ENCODE peak calls at places on chromosomes 2 and 18, in eight cellular contexts. E is pancreas; H is SK-N-SH; Q is fibroblast of lung; A is transverse colon; B is CD8-positive, alpha-beta T cell; P is tibial artery; X is ovary. M is an unnamed sample. For H3K27me3, the result is how much of the 10 kb centered on the place peaks cover.

GRCh38 chr2:24919100-24919976 is 699 bp downstream of the ADCY3 start:
- DNase-seq in E (no peak), H (peak), Q (peak), A (peak), B (peak), P (no peak), X (peak), M (no peak)

GRCh38 chr2:190720691-190721090 is 71.8 kb downstream of the NAB1 start:
- DNase-seq in E (no peak), H (no peak), Q (no peak), A (no peak), B (no peak), P (no peak), X (no peak), M (no peak)

GRCh38 chr2:69375494-69376353 is 11.3 kb downstream of the GFPT1 start:
- DNase-seq in E (no peak), H (peak), Q (peak), A (no peak), B (no peak), P (no peak), X (no peak), M (no peak)

GRCh38 chr2:155250800-155251199 is 552.3 kb downstream of the KCNJ3 start:
- DNase-seq in E (no peak), H (peak), Q (no peak), A (no peak), B (no peak), P (no peak), X (no peak), M (no peak)

GRCh38 chr18:21513292-21513691 is 87.2 kb downstream of the ESCO1 start:
- DNase-seq in E (no peak), H (no peak), Q (peak), A (no peak), B (no peak), P (no peak), X (no peak), M (no peak)

GRCh38 chr18:23053756-23054457 is 81.4 kb upstream of the CABLES1 start:
- DNase-seq in E (no peak), H (peak), Q (peak), A (no peak), B (no peak), P (no peak), X (no peak), M (no peak)

GRCh38 chr2:127776122-127776780 is 34.7 kb downstream of the WDR33 start:
- DNase-seq in E (no peak), H (no peak), Q (peak), A (no peak), B (no peak), P (no peak), X (no peak), M (no peak)

GRCh38 chr2:42906557-42907380 is 114.4 kb upstream of the HAAO start:
- DNase-seq in E (no peak), H (peak), Q (peak), A (peak), B (no peak), P (peak), X (peak), M (peak)

GRCh38 chr2:150619607-150620330 is 132.3 kb upstream of the RND3 start:
- DNase-seq in E (no peak), H (no peak), Q (peak), A (no peak), B (no peak), P (no peak), X (no peak), M (no peak)

GRCh38 chr2:107002735-107003134 is 116.8 kb upstream of the ST6GAL2 start:
- DNase-seq in E (no peak), H (no peak), Q (peak), A (no peak), B (no peak), P (no peak), X (no peak), M (no peak)

GRCh38 chr2:167944825-167945659 is 302.4 kb downstream of the STK39 start:
- DNase-seq in E (no peak), H (no peak), Q (peak), A (no peak), B (no peak), P (no peak), X (no peak), M (no peak)

GRCh38 chr2:113854970-113855740 is 34.7 kb upstream of the ACTR3 start:
- DNase-seq in E (no peak), H (no peak), Q (no peak), A (no peak), B (no peak), P (no peak), X (no peak), M (no peak)

GRCh38 chr18:23270999-23271680 is 135.9 kb downstream of the CABLES1 start:
- DNase-seq in E (no peak), H (no peak), Q (peak), A (no peak), B (no peak), P (no peak), X (no peak), M (no peak)

GRCh38 chr2:128451084-128451483 is 132.4 kb upstream of the HS6ST1 start:
- DNase-seq in E (no peak), H (no peak), Q (no peak), A (no peak), B (no peak), P (peak), X (no peak), M (no peak)

GRCh38 chr2:73368781-73369180 is 16.9 kb upstream of the ALMS1 start:
- DNase-seq in E (no peak), H (no peak), Q (no peak), A (no peak), B (no peak), P (no peak), X (no peak), M (no peak)
- H3K4me3 ChIP-seq in E (no peak), H (no peak), Q (no peak), A (no peak), B (no peak), P (no peak), X (no peak), M (no peak)

DNA sequence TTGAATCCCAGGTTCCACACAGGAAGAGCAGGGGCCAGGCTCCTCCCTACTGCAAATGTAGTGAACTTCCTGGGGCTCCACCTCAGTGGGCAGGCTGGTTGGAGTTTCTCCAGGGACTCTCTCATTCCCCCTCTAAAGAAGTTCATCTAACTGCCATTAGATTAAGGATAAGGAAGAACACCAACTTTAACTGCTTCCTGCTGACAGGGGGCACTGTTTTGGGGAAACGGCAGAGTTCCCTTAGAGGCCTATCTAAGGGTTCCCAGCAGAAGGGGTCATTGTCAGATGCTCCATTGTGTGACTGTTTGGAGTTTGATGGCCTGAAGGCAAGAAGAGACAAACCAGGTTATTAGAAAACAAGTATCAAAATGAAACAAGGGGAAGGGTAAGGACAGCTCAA is 2159.7 kb upstream of the PIK3C3 start:
- DNase-seq in E (peak), H (no peak), Q (no peak), A (no peak), B (no peak), P (no peak), X (no peak), M (no peak)
- TF ChIP-seq CTCF in E (no peak), H (no peak), Q (no peak), A (no peak), B (no peak), P (no peak), X (no peak), M (no peak)

DNA sequence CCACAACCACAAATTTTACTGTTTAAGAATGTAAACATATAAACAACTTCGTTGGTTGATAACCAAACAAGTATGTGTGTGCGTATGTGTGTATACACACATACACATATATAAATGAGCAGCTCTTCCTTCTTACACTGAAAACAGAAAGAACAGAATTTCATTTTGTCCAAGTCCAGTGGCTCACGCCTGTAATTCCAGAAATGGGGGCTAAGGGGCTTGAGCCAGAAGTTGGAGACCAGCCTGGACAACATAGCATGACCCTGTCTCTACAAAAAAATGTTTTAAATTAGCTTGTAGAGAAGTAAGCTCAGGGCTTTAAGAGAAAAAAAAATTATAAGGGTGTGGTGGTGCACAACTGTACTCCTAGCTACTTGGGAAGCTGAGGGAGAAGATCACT is 12.3 kb downstream of the NCKAP1 start:
- DNase-seq in E (no peak), H (no peak), Q (no peak), A (no peak), B (no peak), P (no peak), X (no peak), M (no peak)
- H3K27me3 ChIP-seq in E (under half), H (under half), Q (under half), A (under half), B (under half), P (under half), X (under half), M (under half)

GRCh38 chr2:120150040-120150482 is 73.1 kb downstream of the TMEM185B start:
- DNase-seq in E (no peak), H (no peak), Q (no peak), A (no peak), B (no peak), P (no peak), X (no peak), M (no peak)
- H3K4me3 ChIP-seq in E (no peak), H (no peak), Q (no peak), A (no peak), B (no peak), P (no peak), X (no peak), M (no peak)

DNA sequence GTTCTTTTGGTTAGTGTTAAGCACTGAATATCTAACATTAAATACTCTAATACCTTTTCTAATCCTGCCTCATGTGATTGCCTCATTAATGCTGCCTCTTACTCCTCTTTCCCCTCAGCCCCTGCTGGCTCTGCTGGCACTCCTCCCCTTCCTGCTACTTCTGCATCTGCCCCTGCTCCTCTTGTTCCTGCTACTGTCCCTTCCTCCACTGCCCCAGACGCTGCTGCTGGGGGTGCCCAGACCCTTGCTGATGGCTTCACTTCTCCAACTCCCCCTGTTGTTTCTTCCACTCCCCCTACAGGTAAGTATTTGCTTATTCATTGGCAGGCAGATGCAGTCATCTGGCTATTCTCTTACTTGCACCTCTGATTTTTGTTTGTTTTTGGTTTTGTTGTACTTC is 68.5 kb downstream of the ABI2 start:
- DNase-seq in E (no peak), H (peak), Q (no peak), A (no peak), B (no peak), P (no peak), X (no peak), M (no peak)
- TF ChIP-seq CTCF in E (no peak), H (peak), Q (peak), A (no peak), B (no peak), P (no peak), X (no peak), M (peak)

DNA sequence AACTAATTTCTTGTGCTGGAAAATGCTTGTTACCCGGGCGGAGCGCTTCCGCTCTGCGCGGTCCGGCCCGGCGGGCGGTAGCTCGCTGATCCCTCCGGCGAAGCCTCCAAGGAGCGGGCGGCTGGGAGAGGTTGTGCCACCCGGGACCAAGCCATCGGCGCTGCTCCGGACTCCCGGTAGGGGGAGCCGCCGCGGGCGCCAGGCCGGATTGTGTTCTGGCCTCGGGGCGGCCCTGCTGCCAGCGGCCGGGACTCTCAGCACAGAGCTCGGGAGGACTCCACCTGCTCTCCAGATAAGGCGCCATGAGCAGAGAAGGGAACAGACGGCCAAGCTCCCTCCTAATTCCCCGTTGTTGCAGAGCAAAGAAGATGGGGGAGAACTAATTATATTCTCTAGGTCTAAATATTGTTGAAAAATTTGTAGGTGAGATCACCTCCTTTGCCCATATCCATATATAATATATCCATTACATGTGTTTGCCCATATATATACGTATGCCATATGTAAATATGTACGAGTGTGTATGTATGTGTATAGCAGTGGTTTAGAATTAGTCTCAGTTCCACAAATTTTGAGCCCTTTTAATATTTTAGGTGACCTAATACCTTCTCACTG is 13.8 kb upstream of the SATB2 start:
- DNase-seq in E (peak), H (peak), Q (peak), A (peak), B (no peak), P (no peak), X (peak), M (no peak)
- H3K27me3 ChIP-seq in E (under half), H (half or more), Q (half or more), A (half or more), B (under half), P (under half), X (under half), M (under half)

DNA sequence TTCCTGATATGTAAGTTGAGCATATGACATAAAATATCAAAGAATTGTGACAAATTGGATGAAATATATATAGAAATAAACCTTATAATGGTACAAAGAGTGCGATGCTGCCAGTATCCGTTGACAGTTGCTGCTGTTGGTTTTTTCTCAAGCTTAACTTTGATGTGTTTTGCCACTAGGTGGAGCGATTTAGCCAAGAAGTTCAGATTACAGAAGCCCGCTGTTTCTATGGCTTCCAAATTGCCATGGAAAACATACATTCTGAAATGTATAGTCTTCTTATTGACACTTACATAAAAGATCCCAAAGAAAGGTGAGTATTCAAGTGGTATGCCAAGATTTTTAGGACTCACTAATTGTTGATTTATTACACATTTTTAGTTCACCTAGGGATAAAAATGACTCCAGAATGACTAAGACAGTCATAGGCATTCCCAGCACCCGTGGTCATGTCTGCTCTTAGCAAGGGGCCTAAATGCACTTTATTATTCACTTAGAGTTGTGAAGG is 2.1 kb downstream of the RRM2 start:
- DNase-seq in E (no peak), H (no peak), Q (peak), A (peak), B (no peak), P (no peak), X (no peak), M (no peak)
- H3K4me3 ChIP-seq in E (no peak), H (peak), Q (peak), A (no peak), B (no peak), P (no peak), X (no peak), M (no peak)

GRCh38 chr2:40240067-40240466 is 211.8 kb downstream of the SLC8A1 start:
- DNase-seq in E (peak), H (no peak), Q (peak), A (peak), B (no peak), P (peak), X (peak), M (peak)

GRCh38 chr2:40242315-40242714 is 209.6 kb downstream of the SLC8A1 start:
- DNase-seq in E (no peak), H (no peak), Q (no peak), A (no peak), B (no peak), P (no peak), X (no peak), M (no peak)

GRCh38 chr2:40248294-40248693 is 203.6 kb downstream of the SLC8A1 start:
- DNase-seq in E (no peak), H (no peak), Q (no peak), A (no peak), B (no peak), P (no peak), X (no peak), M (no peak)

GRCh38 chr2:40243581-40243980 is 208.3 kb downstream of the SLC8A1 start:
- DNase-seq in E (no peak), H (no peak), Q (peak), A (no peak), B (no peak), P (no peak), X (no peak), M (peak)

GRCh38 chr2:40244251-40245010 is 207.5 kb downstream of the SLC8A1 start:
- DNase-seq in E (no peak), H (peak), Q (peak), A (peak), B (no peak), P (peak), X (peak), M (no peak)
- TF ChIP-seq CTCF in E (peak), H (peak), Q (peak), A (peak), B (no peak), P (peak), X (no peak), M (peak)